ENCODE peak calls at places on chromosome 9, in eight cellular contexts. E is body of pancreas; R is uterus; F is activated CD8-positive, alpha-beta memory T cell treated with anti-CD3 and anti-CD28 coated beads, Interleukin-2, amount 10 ng/mL, durations not matched to agents 7 days and 5 days; P is thoracic aorta; U is stromal cell of bone marrow; N is AG04449; G is NCI-H460. D is an unnamed sample.

GRCh38 chr9:121881920-121882500 is 211.1 kb downstream of the TTLL11 start:
- DNase-seq in E (no peak), R (no peak), F (no peak), P (no peak), U (no peak), N (no peak), G (no peak), D (no peak)

GRCh38 chr9:133505901-133506652 is 18.7 kb downstream of the MYMK start:
- DNase-seq in E (peak; percentile 64), R (peak; percentile 69), F (no peak), P (no peak), U (peak; percentile 96), N (no peak), G (no peak), D (no peak)

GRCh38 chr9:128072144-128073021 is 4.4 kb downstream of the SLC25A25 start:
- DNase-seq in E (peak; percentile 81), R (peak; percentile 78), F (peak; percentile 60), P (peak; percentile 79), U (peak; percentile 75), N (no peak), G (no peak), D (peak; percentile 65)

GRCh38 chr9:14415947-14416346 is 102.0 kb upstream of the NFIB start:
- DNase-seq in E (no peak), R (no peak), F (no peak), P (no peak), U (peak; percentile 56), N (peak; percentile 36), G (no peak), D (no peak)

GRCh38 chr9:107174441-107174840 is 108.6 kb upstream of the RAD23B start:
- DNase-seq in E (no peak), R (no peak), F (no peak), P (no peak), U (peak; percentile 36), N (peak; percentile 4), G (no peak), D (no peak)

GRCh38 chr9:132201139-132201538 is 39.3 kb downstream of the NTNG2 start:
- DNase-seq in E (peak; percentile 67), R (no peak), F (no peak), P (no peak), U (no peak), N (no peak), G (no peak), D (no peak)

GRCh38 chr9:13139641-13140171 is 139.8 kb downstream of the MPDZ start:
- DNase-seq in E (no peak), R (no peak), F (no peak), P (no peak), U (peak; percentile 62), N (peak; percentile 67), G (peak; percentile 87), D (no peak)

GRCh38 chr9:11233693-11234092 is 620.9 kb upstream of the PTPRD start:
- DNase-seq in E (no peak), R (no peak), F (no peak), P (no peak), U (no peak), N (no peak), G (no peak), D (no peak)

GRCh38 chr9:27771803-27772545 is 198.7 kb upstream of the C9orf72 start:
- DNase-seq in E (no peak), R (no peak), F (no peak), P (no peak), U (no peak), N (no peak), G (no peak), D (no peak)

GRCh38 chr9:137445930-137446431 is 4.8 kb upstream of the ENTPD8 start:
- DNase-seq in E (no peak), R (no peak), F (no peak), P (no peak), U (no peak), N (no peak), G (no peak), D (no peak)

GRCh38 chr9:5425006-5425628 is 12.6 kb downstream of the PLGRKT start:
- DNase-seq in E (no peak), R (no peak), F (no peak), P (no peak), U (no peak), N (no peak), G (no peak), D (no peak)

GRCh38 chr9:111961011-111961410 is 64.4 kb downstream of the UGCG start:
- DNase-seq in E (no peak), R (no peak), F (no peak), P (no peak), U (no peak), N (no peak), G (no peak), D (no peak)

GRCh38 chr9:93895535-93895934 is 59.6 kb downstream of the BARX1 start:
- DNase-seq in E (no peak), R (no peak), F (peak; percentile 8), P (no peak), U (no peak), N (no peak), G (no peak), D (peak; percentile 9)

GRCh38 chr9:2053883-2054845 is 39.0 kb downstream of the SMARCA2 start:
- DNase-seq in E (peak; percentile 45), R (no peak), F (peak; percentile 92), P (peak; percentile 19), U (peak; percentile 87), N (no peak), G (no peak), D (no peak)

GRCh38 chr9:95623614-95624013 is 106.8 kb upstream of the PTCH1 start:
- DNase-seq in E (no peak), R (no peak), F (no peak), P (no peak), U (no peak), N (no peak), G (no peak), D (no peak)

GRCh38 chr9:108271646-108272349 is 584.0 kb downstream of the ACTL7B start:
- DNase-seq in E (peak; percentile 80), R (no peak), F (no peak), P (no peak), U (peak; percentile 79), N (peak; percentile 23), G (no peak), D (no peak)

GRCh38 chr9:73050887-73051550 is 98.2 kb upstream of the ALDH1A1 start:
- DNase-seq in E (no peak), R (no peak), F (no peak), P (no peak), U (no peak), N (no peak), G (peak; percentile 86), D (peak; percentile 78)

GRCh38 chr9:127714916-127715442 is 484 bp downstream of the PTRH1 start:
- DNase-seq in E (no peak), R (no peak), F (no peak), P (no peak), U (no peak), N (no peak), G (no peak), D (peak; percentile 53)

GRCh38 chr9:16928179-16928945 is 57.9 kb upstream of the BNC2 start:
- DNase-seq in E (no peak), R (no peak), F (no peak), P (no peak), U (no peak), N (no peak), G (peak; percentile 6), D (no peak)

GRCh38 chr9:133945314-133945975 is 46.7 kb downstream of the VAV2 start:
- DNase-seq in E (no peak), R (no peak), F (no peak), P (no peak), U (no peak), N (no peak), G (no peak), D (peak; percentile 28)

GRCh38 chr9:101601904-101602765 is 7.4 kb upstream of the PPP3R2 start:
- DNase-seq in E (peak; percentile 22), R (no peak), F (no peak), P (no peak), U (peak; percentile 40), N (no peak), G (peak; percentile 57), D (no peak)

GRCh38 chr9:32968101-32969011 is 33.1 kb downstream of the APTX start:
- DNase-seq in E (peak; percentile 57), R (peak; percentile 47), F (peak; percentile 63), P (no peak), U (peak; percentile 18), N (no peak), G (peak; percentile 21), D (no peak)

GRCh38 chr9:23343226-23343625 is 482.8 kb downstream of the ELAVL2 start:
- DNase-seq in E (no peak), R (no peak), F (no peak), P (no peak), U (no peak), N (no peak), G (no peak), D (no peak)

GRCh38 chr9:5269249-5269715 is 35.2 kb downstream of the RLN2 start:
- DNase-seq in E (no peak), R (no peak), F (no peak), P (no peak), U (no peak), N (peak; percentile 4), G (no peak), D (no peak)

GRCh38 chr9:13778486-13779110 is 499.1 kb upstream of the MPDZ start:
- DNase-seq in E (no peak), R (no peak), F (no peak), P (no peak), U (no peak), N (no peak), G (no peak), D (no peak)

GRCh38 chr9:70105142-70105541 is 61.5 kb downstream of the MAMDC2 start:
- DNase-seq in E (no peak), R (no peak), F (no peak), P (no peak), U (no peak), N (no peak), G (no peak), D (no peak)

GRCh38 chr9:77726289-77726688 is 78.2 kb upstream of the GNA14 start:
- DNase-seq in E (no peak), R (no peak), F (no peak), P (no peak), U (no peak), N (no peak), G (no peak), D (no peak)

GRCh38 chr9:37241340-37241739 is 121.0 kb downstream of the ZCCHC7 start:
- DNase-seq in E (no peak), R (no peak), F (no peak), P (no peak), U (no peak), N (no peak), G (no peak), D (no peak)

GRCh38 chr9:121281614-121282291 is 13.8 kb downstream of the GSN start:
- DNase-seq in E (peak; percentile 90), R (peak; percentile 86), F (no peak), P (peak; percentile 45), U (no peak), N (no peak), G (no peak), D (peak; percentile 72)

GRCh38 chr9:94011134-94011533 is 56.0 kb upstream of the BARX1 start:
- DNase-seq in E (no peak), R (peak; percentile 34), F (no peak), P (no peak), U (no peak), N (no peak), G (no peak), D (no peak)